ENCODE peak calls at places on chromosomes 13 and 19, in five cellular contexts. One of them, this sample, is unnamed.

GRCh38 chr19:23190341-23190740 is 59.9 kb downstream of the ZNF724 start:
- DNase-seq in AG08396: no peak
- DNase-seq in ELR: no peak
- DNase-seq in AG20443: no peak
- DNase-seq in activated CD4-positive, alpha-beta T cell treated with anti-CD3 and anti-CD28 coated beads, Interleukin-2, amount 10 ng/mL, durations not matched to agents 7 days and 5 days: no peak
- DNase-seq in this sample: no peak

GRCh38 chr13:47179321-47179720 is 282.5 kb upstream of the HTR2A start:
- DNase-seq in AG08396: no peak
- DNase-seq in AG20443: no peak
- DNase-seq in activated CD4-positive, alpha-beta T cell treated with anti-CD3 and anti-CD28 coated beads, Interleukin-2, amount 10 ng/mL, durations not matched to agents 7 days and 5 days: no peak
- DNase-seq in ELR: no peak
- DNase-seq in this sample: no peak

GRCh38 chr13:52599853-52600603 is 42.2 kb upstream of the HNRNPA1L2 start:
- DNase-seq in AG08396: peak
- DNase-seq in ELR: peak
- DNase-seq in AG20443: peak
- DNase-seq in activated CD4-positive, alpha-beta T cell treated with anti-CD3 and anti-CD28 coated beads, Interleukin-2, amount 10 ng/mL, durations not matched to agents 7 days and 5 days: peak
- DNase-seq in this sample: peak

GRCh38 chr19:33233056-33233873 is 7.6 kb upstream of the SLC7A10 start:
- DNase-seq in ELR: no peak
- DNase-seq in activated CD4-positive, alpha-beta T cell treated with anti-CD3 and anti-CD28 coated beads, Interleukin-2, amount 10 ng/mL, durations not matched to agents 7 days and 5 days: no peak
- DNase-seq in AG08396: no peak
- DNase-seq in AG20443: no peak
- DNase-seq in this sample: no peak

GRCh38 chr19:18157465-18158063 is 4.6 kb downstream of the PIK3R2 start:
- DNase-seq in ELR: no peak
- DNase-seq in activated CD4-positive, alpha-beta T cell treated with anti-CD3 and anti-CD28 coated beads, Interleukin-2, amount 10 ng/mL, durations not matched to agents 7 days and 5 days: no peak
- DNase-seq in AG20443: no peak
- DNase-seq in AG08396: no peak
- DNase-seq in this sample: no peak

GRCh38 chr13:58792854-58793253 is 1161.3 kb downstream of the PCDH17 start:
- DNase-seq in activated CD4-positive, alpha-beta T cell treated with anti-CD3 and anti-CD28 coated beads, Interleukin-2, amount 10 ng/mL, durations not matched to agents 7 days and 5 days: no peak
- DNase-seq in AG08396: no peak
- DNase-seq in AG20443: no peak
- DNase-seq in ELR: no peak
- DNase-seq in this sample: no peak

GRCh38 chr19:41957838-41958366 is 1.2 kb downstream of the RABAC1 start:
- DNase-seq in activated CD4-positive, alpha-beta T cell treated with anti-CD3 and anti-CD28 coated beads, Interleukin-2, amount 10 ng/mL, durations not matched to agents 7 days and 5 days: peak
- DNase-seq in AG20443: peak
- DNase-seq in AG08396: peak
- DNase-seq in ELR: peak
- DNase-seq in this sample: peak

GRCh38 chr19:16702123-16702522 is 17.5 kb upstream of the NWD1 start:
- DNase-seq in activated CD4-positive, alpha-beta T cell treated with anti-CD3 and anti-CD28 coated beads, Interleukin-2, amount 10 ng/mL, durations not matched to agents 7 days and 5 days: no peak
- DNase-seq in AG20443: peak
- DNase-seq in AG08396: peak
- DNase-seq in ELR: peak
- DNase-seq in this sample: peak

GRCh38 chr13:76223565-76223964 is 587.4 kb downstream of the LMO7 start:
- DNase-seq in AG20443: no peak
- DNase-seq in AG08396: no peak
- DNase-seq in ELR: no peak
- DNase-seq in activated CD4-positive, alpha-beta T cell treated with anti-CD3 and anti-CD28 coated beads, Interleukin-2, amount 10 ng/mL, durations not matched to agents 7 days and 5 days: no peak
- DNase-seq in this sample: no peak

GRCh38 chr19:46296722-46297431 is at the start of gene HIF3A:
- DNase-seq in ELR: no peak
- DNase-seq in AG20443: peak
- DNase-seq in AG08396: peak
- DNase-seq in activated CD4-positive, alpha-beta T cell treated with anti-CD3 and anti-CD28 coated beads, Interleukin-2, amount 10 ng/mL, durations not matched to agents 7 days and 5 days: no peak
- DNase-seq in this sample: peak

GRCh38 chr19:54179921-54180452 is 7.0 kb upstream of the TMC4 start:
- DNase-seq in AG08396: peak
- DNase-seq in activated CD4-positive, alpha-beta T cell treated with anti-CD3 and anti-CD28 coated beads, Interleukin-2, amount 10 ng/mL, durations not matched to agents 7 days and 5 days: no peak
- DNase-seq in ELR: peak
- DNase-seq in AG20443: no peak
- DNase-seq in this sample: no peak

GRCh38 chr19:46211201-46211881 is 18.2 kb upstream of the IGFL1 start:
- DNase-seq in activated CD4-positive, alpha-beta T cell treated with anti-CD3 and anti-CD28 coated beads, Interleukin-2, amount 10 ng/mL, durations not matched to agents 7 days and 5 days: no peak
- DNase-seq in AG20443: no peak
- DNase-seq in AG08396: no peak
- DNase-seq in ELR: no peak
- DNase-seq in this sample: no peak

GRCh38 chr19:46451352-46451751 is 20.0 kb downstream of the PNMA8A start:
- DNase-seq in ELR: no peak
- DNase-seq in activated CD4-positive, alpha-beta T cell treated with anti-CD3 and anti-CD28 coated beads, Interleukin-2, amount 10 ng/mL, durations not matched to agents 7 days and 5 days: no peak
- DNase-seq in AG08396: no peak
- DNase-seq in AG20443: no peak
- DNase-seq in this sample: no peak

GRCh38 chr19:27909185-27909840 is 1303.6 kb downstream of the UQCRFS1 start:
- DNase-seq in activated CD4-positive, alpha-beta T cell treated with anti-CD3 and anti-CD28 coated beads, Interleukin-2, amount 10 ng/mL, durations not matched to agents 7 days and 5 days: no peak
- DNase-seq in AG20443: no peak
- DNase-seq in AG08396: no peak
- DNase-seq in ELR: no peak
- DNase-seq in this sample: no peak

GRCh38 chr19:55146648-55147218 is 2.3 kb downstream of the TNNT1 start:
- DNase-seq in AG08396: no peak
- DNase-seq in ELR: peak
- DNase-seq in AG20443: no peak
- DNase-seq in activated CD4-positive, alpha-beta T cell treated with anti-CD3 and anti-CD28 coated beads, Interleukin-2, amount 10 ng/mL, durations not matched to agents 7 days and 5 days: no peak
- DNase-seq in this sample: peak

GRCh38 chr13:113956571-113956970 is 17.3 kb downstream of the C13orf46 start:
- DNase-seq in ELR: no peak
- DNase-seq in AG20443: no peak
- DNase-seq in AG08396: no peak
- DNase-seq in activated CD4-positive, alpha-beta T cell treated with anti-CD3 and anti-CD28 coated beads, Interleukin-2, amount 10 ng/mL, durations not matched to agents 7 days and 5 days: no peak
- DNase-seq in this sample: no peak

GRCh38 chr13:94115054-94115453 is 364.4 kb downstream of the DCT start:
- DNase-seq in AG20443: no peak
- DNase-seq in AG08396: no peak
- DNase-seq in activated CD4-positive, alpha-beta T cell treated with anti-CD3 and anti-CD28 coated beads, Interleukin-2, amount 10 ng/mL, durations not matched to agents 7 days and 5 days: no peak
- DNase-seq in ELR: peak
- DNase-seq in this sample: no peak